ENCODE peak calls at places on chromosomes 2 and 18, in seven cellular contexts. One of them, this sample, is unnamed.

GRCh38 chr18:79169958-79170555 is 100.9 kb downstream of the ATP9B start:
- DNase-seq in astrocyte of the cerebellum: no peak
- DNase-seq in GM12865: no peak
- DNase-seq in A549: no peak
- DNase-seq in breast epithelium: no peak
- DNase-seq in colonic mucosa: no peak
- DNase-seq in omental fat pad: no peak
- DNase-seq in this sample: no peak

GRCh38 chr2:109376796-109377495 is 236.8 kb downstream of the SEPTIN10 start:
- DNase-seq in astrocyte of the cerebellum: no peak
- DNase-seq in GM12865: no peak
- DNase-seq in A549: no peak
- DNase-seq in breast epithelium: peak; percentile 33
- DNase-seq in colonic mucosa: peak; percentile 7
- DNase-seq in omental fat pad: no peak
- DNase-seq in this sample: no peak

GRCh38 chr2:8682719-8683667 is 1.1 kb downstream of the ID2 start:
- DNase-seq in astrocyte of the cerebellum: no peak
- DNase-seq in GM12865: peak; percentile 51
- DNase-seq in A549: no peak
- DNase-seq in breast epithelium: peak; percentile 53
- DNase-seq in colonic mucosa: peak; percentile 61
- DNase-seq in omental fat pad: no peak
- DNase-seq in this sample: no peak

GRCh38 chr2:210997373-210997772 is 441.0 kb downstream of the CPS1 start:
- DNase-seq in astrocyte of the cerebellum: no peak
- DNase-seq in GM12865: no peak
- DNase-seq in A549: no peak
- DNase-seq in breast epithelium: no peak
- DNase-seq in colonic mucosa: no peak
- DNase-seq in omental fat pad: no peak
- DNase-seq in this sample: no peak

GRCh38 chr18:48553236-48553635 is 14.4 kb downstream of the CTIF start:
- DNase-seq in astrocyte of the cerebellum: no peak
- DNase-seq in GM12865: no peak
- DNase-seq in A549: no peak
- DNase-seq in breast epithelium: peak; percentile 53
- DNase-seq in colonic mucosa: no peak
- DNase-seq in omental fat pad: no peak
- DNase-seq in this sample: no peak

GRCh38 chr2:42029639-42030195 is 18.1 kb upstream of the PKDCC start:
- DNase-seq in astrocyte of the cerebellum: no peak
- DNase-seq in GM12865: no peak
- DNase-seq in A549: no peak
- DNase-seq in breast epithelium: no peak
- DNase-seq in colonic mucosa: no peak
- DNase-seq in omental fat pad: no peak
- DNase-seq in this sample: no peak

GRCh38 chr2:11692966-11693521 is 23.0 kb upstream of the NTSR2 start:
- DNase-seq in astrocyte of the cerebellum: no peak
- DNase-seq in GM12865: peak; percentile 73
- DNase-seq in A549: peak; percentile 82
- DNase-seq in breast epithelium: no peak
- DNase-seq in colonic mucosa: peak; percentile 85
- DNase-seq in omental fat pad: no peak
- DNase-seq in this sample: peak; percentile 79

GRCh38 chr2:120425014-120425413 is 79.1 kb downstream of the INHBB start:
- DNase-seq in astrocyte of the cerebellum: no peak
- DNase-seq in GM12865: no peak
- DNase-seq in A549: no peak
- DNase-seq in breast epithelium: no peak
- DNase-seq in colonic mucosa: no peak
- DNase-seq in omental fat pad: no peak
- DNase-seq in this sample: no peak

GRCh38 chr2:160351978-160352377 is 141.6 kb downstream of the RBMS1 start:
- DNase-seq in astrocyte of the cerebellum: no peak
- DNase-seq in GM12865: no peak
- DNase-seq in A549: peak; percentile 7
- DNase-seq in breast epithelium: no peak
- DNase-seq in colonic mucosa: no peak
- DNase-seq in omental fat pad: no peak
- DNase-seq in this sample: no peak

GRCh38 chr2:203857656-203858055 is 9.9 kb upstream of the CTLA4 start:
- DNase-seq in astrocyte of the cerebellum: no peak
- DNase-seq in GM12865: no peak
- DNase-seq in A549: no peak
- DNase-seq in breast epithelium: no peak
- DNase-seq in colonic mucosa: no peak
- DNase-seq in omental fat pad: no peak
- DNase-seq in this sample: no peak

GRCh38 chr18:26021061-26021754 is 69.2 kb downstream of the SS18 start:
- DNase-seq in astrocyte of the cerebellum: no peak
- DNase-seq in GM12865: no peak
- DNase-seq in A549: no peak
- DNase-seq in breast epithelium: no peak
- DNase-seq in colonic mucosa: no peak
- DNase-seq in omental fat pad: no peak
- DNase-seq in this sample: no peak

GRCh38 chr18:26022585-26022984 is 67.8 kb downstream of the SS18 start:
- DNase-seq in astrocyte of the cerebellum: no peak
- DNase-seq in GM12865: no peak
- DNase-seq in A549: no peak
- DNase-seq in breast epithelium: no peak
- DNase-seq in colonic mucosa: no peak
- DNase-seq in omental fat pad: no peak
- DNase-seq in this sample: no peak

GRCh38 chr18:26014462-26014861 is 76.0 kb downstream of the SS18 start:
- DNase-seq in astrocyte of the cerebellum: no peak
- DNase-seq in GM12865: no peak
- DNase-seq in A549: no peak
- DNase-seq in breast epithelium: no peak
- DNase-seq in colonic mucosa: no peak
- DNase-seq in omental fat pad: no peak
- DNase-seq in this sample: no peak

GRCh38 chr18:26017929-26018328 is 72.5 kb downstream of the SS18 start:
- DNase-seq in astrocyte of the cerebellum: no peak
- DNase-seq in GM12865: peak; percentile 11
- DNase-seq in A549: no peak
- DNase-seq in breast epithelium: no peak
- DNase-seq in colonic mucosa: no peak
- DNase-seq in omental fat pad: no peak
- DNase-seq in this sample: peak; percentile 6
- TF ChIP-seq CTCF in astrocyte of the cerebellum: no peak
- TF ChIP-seq CTCF in GM12865: no peak
- TF ChIP-seq CTCF in A549: no peak
- TF ChIP-seq CTCF in breast epithelium: no peak
- TF ChIP-seq CTCF in colonic mucosa: no peak
- TF ChIP-seq CTCF in omental fat pad: no peak
- TF ChIP-seq CTCF in this sample: no peak

GRCh38 chr18:45110577-45111506 is 430.2 kb downstream of the SETBP1 start:
- DNase-seq in astrocyte of the cerebellum: no peak
- DNase-seq in GM12865: no peak
- DNase-seq in A549: no peak
- DNase-seq in breast epithelium: no peak
- DNase-seq in colonic mucosa: peak; percentile 30
- DNase-seq in omental fat pad: no peak
- DNase-seq in this sample: no peak
- TF ChIP-seq CTCF in astrocyte of the cerebellum: no peak
- TF ChIP-seq CTCF in GM12865: no peak
- TF ChIP-seq CTCF in A549: no peak
- TF ChIP-seq CTCF in breast epithelium: no peak
- TF ChIP-seq CTCF in colonic mucosa: no peak
- TF ChIP-seq CTCF in omental fat pad: no peak
- TF ChIP-seq CTCF in this sample: no peak

GRCh38 chr18:26981373-26982082 is 116.0 kb upstream of the AQP4 start:
- DNase-seq in astrocyte of the cerebellum: no peak
- DNase-seq in GM12865: no peak
- DNase-seq in A549: no peak
- DNase-seq in breast epithelium: no peak
- DNase-seq in colonic mucosa: no peak
- DNase-seq in omental fat pad: no peak
- DNase-seq in this sample: no peak
- TF ChIP-seq CTCF in astrocyte of the cerebellum: no peak
- TF ChIP-seq CTCF in GM12865: no peak
- TF ChIP-seq CTCF in A549: no peak
- TF ChIP-seq CTCF in breast epithelium: no peak
- TF ChIP-seq CTCF in colonic mucosa: no peak
- TF ChIP-seq CTCF in omental fat pad: no peak
- TF ChIP-seq CTCF in this sample: no peak

GRCh38 chr2:152740743-152741328 is 22.4 kb downstream of the ARL6IP6 start:
- DNase-seq in astrocyte of the cerebellum: peak; percentile 60
- DNase-seq in GM12865: peak; percentile 62
- DNase-seq in A549: peak; percentile 26
- DNase-seq in breast epithelium: no peak
- DNase-seq in colonic mucosa: no peak
- DNase-seq in omental fat pad: no peak
- DNase-seq in this sample: peak; percentile 40

GRCh38 chr2:152738438-152738837 is 20.0 kb downstream of the ARL6IP6 start:
- DNase-seq in astrocyte of the cerebellum: no peak
- DNase-seq in GM12865: no peak
- DNase-seq in A549: no peak
- DNase-seq in breast epithelium: no peak
- DNase-seq in colonic mucosa: no peak
- DNase-seq in omental fat pad: no peak
- DNase-seq in this sample: no peak

GRCh38 chr2:152743004-152743403 is 24.6 kb downstream of the ARL6IP6 start:
- DNase-seq in astrocyte of the cerebellum: no peak
- DNase-seq in GM12865: peak; percentile 10
- DNase-seq in A549: peak; percentile 19
- DNase-seq in breast epithelium: no peak
- DNase-seq in colonic mucosa: no peak
- DNase-seq in omental fat pad: no peak
- DNase-seq in this sample: peak; percentile 10
- TF ChIP-seq CTCF in astrocyte of the cerebellum: peak; percentile 68
- TF ChIP-seq CTCF in GM12865: peak; percentile 42
- TF ChIP-seq CTCF in A549: peak; percentile 42
- TF ChIP-seq CTCF in breast epithelium: peak; percentile 13
- TF ChIP-seq CTCF in colonic mucosa: peak; percentile 42
- TF ChIP-seq CTCF in omental fat pad: no peak
- TF ChIP-seq CTCF in this sample: peak; percentile 22

DNA sequence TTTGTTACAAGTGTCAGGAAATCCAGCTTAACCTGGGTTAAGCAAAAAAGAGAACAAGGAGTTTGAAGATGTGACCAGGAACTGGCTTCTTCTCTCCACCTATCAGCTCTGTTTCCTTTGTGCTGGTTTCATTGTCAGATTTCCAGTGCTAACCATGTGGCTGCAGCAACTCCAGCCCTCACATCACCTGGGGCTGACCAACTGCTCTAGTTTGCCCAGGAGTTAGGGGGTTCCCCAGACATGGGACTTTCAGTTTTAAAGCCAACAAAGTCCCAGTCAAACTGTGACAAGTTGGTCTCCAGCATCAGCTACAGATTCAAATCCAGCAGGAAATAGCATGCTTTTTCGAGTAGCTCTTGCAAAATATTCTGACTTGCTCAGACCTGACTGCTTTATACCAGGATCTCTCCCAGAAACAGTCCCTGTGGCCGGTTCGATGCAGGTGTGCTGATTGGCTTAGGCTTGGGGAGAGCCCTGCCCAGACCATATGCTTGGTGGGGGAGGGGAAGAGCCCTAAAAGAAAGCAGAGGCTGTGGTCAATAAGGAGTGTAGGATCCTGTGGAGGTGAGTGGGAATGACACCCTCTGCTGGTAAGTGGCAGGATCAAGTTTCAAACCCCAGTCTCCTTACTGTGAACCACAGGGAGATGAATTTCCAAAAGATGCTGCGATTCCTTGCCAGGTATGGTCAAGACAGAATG is 49.5 kb downstream of the KCNE4 start:
- DNase-seq in astrocyte of the cerebellum: no peak
- DNase-seq in GM12865: peak; percentile 82
- DNase-seq in A549: peak; percentile 52
- DNase-seq in breast epithelium: no peak
- DNase-seq in colonic mucosa: peak; percentile 48
- DNase-seq in omental fat pad: no peak
- DNase-seq in this sample: peak; percentile 27
- TF ChIP-seq CTCF in astrocyte of the cerebellum: peak; percentile 58
- TF ChIP-seq CTCF in GM12865: peak; percentile 29
- TF ChIP-seq CTCF in A549: peak; percentile 68
- TF ChIP-seq CTCF in breast epithelium: no peak
- TF ChIP-seq CTCF in colonic mucosa: peak; percentile 37
- TF ChIP-seq CTCF in omental fat pad: no peak
- TF ChIP-seq CTCF in this sample: no peak

GRCh38 chr2:215071676-215072075 is 66.8 kb downstream of the ABCA12 start:
- DNase-seq in astrocyte of the cerebellum: no peak
- DNase-seq in GM12865: no peak
- DNase-seq in A549: no peak
- DNase-seq in breast epithelium: no peak
- DNase-seq in colonic mucosa: no peak
- DNase-seq in omental fat pad: no peak
- DNase-seq in this sample: no peak
- TF ChIP-seq CTCF in astrocyte of the cerebellum: no peak
- TF ChIP-seq CTCF in GM12865: no peak
- TF ChIP-seq CTCF in A549: no peak
- TF ChIP-seq CTCF in breast epithelium: no peak
- TF ChIP-seq CTCF in colonic mucosa: no peak
- TF ChIP-seq CTCF in omental fat pad: no peak
- TF ChIP-seq CTCF in this sample: no peak